ENCODE peak calls at places on chromosomes 12 and 14, in eight cellular contexts. Z is ovary, S is HepG2, M is body of pancreas, E is A549, Y is right lobe of liver, D is transverse colon, C is IMR-90. L is an unnamed sample.

GRCh38 chr12:123269395-123269892 is 2.2 kb downstream of the CDK2AP1 start:
- DNase-seq in E (no peak), M (peak; percentile 56), Y (peak; percentile 60), C (peak; percentile 61), D (peak; percentile 63), Z (peak; percentile 55), S (peak; percentile 30), L (peak; percentile 59)

GRCh38 chr14:101827286-101827685 is 65.8 kb downstream of the PPP2R5C start:
- DNase-seq in D (no peak), Z (no peak), Y (no peak), C (no peak), E (no peak), S (no peak), M (no peak), L (no peak)

GRCh38 chr12:47903927-47904646 is 707 bp downstream of the VDR start:
- DNase-seq in S (no peak), D (peak; percentile 73), E (peak; percentile 25), C (peak; percentile 82), Y (no peak), Z (peak; percentile 35), M (peak; percentile 33), L (peak; percentile 26)

GRCh38 chr12:131459666-131460365 is 251.1 kb upstream of the SFSWAP start:
- DNase-seq in M (no peak), C (no peak), D (no peak), E (no peak), Y (no peak), Z (no peak), S (no peak), L (no peak)

GRCh38 chr12:67270622-67271021 is 1.5 kb downstream of the CAND1 start:
- DNase-seq in C (no peak), M (no peak), Z (no peak), D (no peak), S (no peak), Y (no peak), E (no peak), L (no peak)

GRCh38 chr12:78636253-78636855 is 228.2 kb upstream of the SYT1 start:
- DNase-seq in S (no peak), E (no peak), Z (no peak), Y (no peak), M (no peak), D (no peak), C (no peak), L (no peak)

GRCh38 chr12:132438726-132439125 is 51.2 kb upstream of the FBRSL1 start:
- DNase-seq in Z (no peak), S (no peak), D (no peak), C (no peak), E (no peak), Y (no peak), M (no peak), L (no peak)

GRCh38 chr12:130680451-130680990 is 35.6 kb downstream of the RIMBP2 start:
- DNase-seq in S (no peak), E (no peak), C (no peak), D (no peak), Y (no peak), M (no peak), Z (no peak), L (no peak)

GRCh38 chr12:57726884-57727757 is 11.4 kb downstream of the AGAP2 start:
- DNase-seq in Z (peak; percentile 56), S (no peak), C (no peak), D (peak; percentile 33), E (no peak), Y (peak; percentile 55), M (peak; percentile 64), L (peak; percentile 79)

GRCh38 chr14:68164723-68165122 is 345.1 kb downstream of the RAD51B start:
- DNase-seq in S (peak; percentile 71), Y (no peak), C (no peak), Z (no peak), D (no peak), E (peak; percentile 93), M (no peak), L (no peak)

GRCh38 chr12:31215521-31216232 is 110.3 kb downstream of the SINHCAF start:
- DNase-seq in C (no peak), Y (no peak), S (no peak), D (no peak), M (peak; percentile 51), Z (no peak), E (no peak), L (peak; percentile 90)

GRCh38 chr14:74898694-74899093 is 17.0 kb downstream of the DLST start:
- DNase-seq in C (no peak), M (no peak), S (peak; percentile 82), E (no peak), D (no peak), Y (peak; percentile 89), Z (no peak), L (no peak)

GRCh38 chr14:74893614-74894091 is 11.9 kb downstream of the DLST start:
- DNase-seq in C (no peak), Y (no peak), S (no peak), E (no peak), D (no peak), M (no peak), Z (no peak), L (no peak)

GRCh38 chr14:74897642-74898041 is 15.9 kb downstream of the DLST start:
- DNase-seq in E (no peak), D (no peak), S (no peak), M (no peak), C (no peak), Z (no peak), Y (no peak), L (no peak)

GRCh38 chr14:74898083-74898482 is 16.4 kb downstream of the DLST start:
- DNase-seq in Y (no peak), C (no peak), S (peak; percentile 59), E (no peak), Z (no peak), M (no peak), D (no peak), L (no peak)

GRCh38 chr14:74896400-74896799 is 14.7 kb downstream of the DLST start:
- DNase-seq in Z (no peak), D (no peak), C (no peak), M (no peak), S (no peak), E (no peak), Y (no peak), L (no peak)
- H3K4me1 ChIP-seq in Z (no peaks in the 10 kb centered on the region), D (no peaks in the 10 kb centered on the region), C (no peaks in the 10 kb centered on the region), M (no peaks in the 10 kb centered on the region), S (peaks cover 46% of the 10 kb centered on the region), E (no peaks in the 10 kb centered on the region), Y (no peaks in the 10 kb centered on the region), L (no peaks in the 10 kb centered on the region)

GRCh38 chr12:4353785-4354208 is 25.7 kb downstream of the FGF23 start:
- DNase-seq in E (peak; percentile 19), C (no peak), S (no peak), M (no peak), D (no peak), Z (no peak), Y (no peak), L (no peak)

GRCh38 chr12:4355150-4355842 is 24.2 kb downstream of the FGF23 start:
- DNase-seq in C (no peak), Z (no peak), D (no peak), S (no peak), E (no peak), M (no peak), Y (no peak), L (no peak)

GRCh38 chr12:4355843-4356327 is 23.6 kb downstream of the FGF23 start:
- DNase-seq in Y (no peak), S (peak; percentile 28), M (peak; percentile 19), E (peak; percentile 76), C (peak; percentile 8), Z (no peak), D (peak; percentile 24), L (peak; percentile 5)
- TF ChIP-seq POLR2A in Y (no peak), S (no peak), M (no peak), E (no peak), C (no peak), Z (no peak), D (no peak), L (no peak)

GRCh38 chr12:28563286-28563685 is 373.0 kb downstream of the CCDC91 start:
- DNase-seq in D (no peak), M (no peak), Z (no peak), E (no peak), Y (no peak), S (no peak), C (no peak), L (no peak)

GRCh38 chr12:28563926-28564325 is 373.7 kb downstream of the CCDC91 start:
- DNase-seq in Z (no peak), S (no peak), Y (no peak), M (no peak), D (no peak), E (no peak), C (peak; percentile 91), L (no peak)

GRCh38 chr12:28569698-28570411 is 379.6 kb downstream of the CCDC91 start:
- DNase-seq in Y (no peak), M (no peak), C (peak; percentile 80), E (peak; percentile 61), D (no peak), S (no peak), Z (no peak), L (no peak)

GRCh38 chr12:28568709-28569108 is 378.5 kb downstream of the CCDC91 start:
- DNase-seq in Y (no peak), C (no peak), M (no peak), D (no peak), Z (no peak), E (no peak), S (no peak), L (no peak)

DNA sequence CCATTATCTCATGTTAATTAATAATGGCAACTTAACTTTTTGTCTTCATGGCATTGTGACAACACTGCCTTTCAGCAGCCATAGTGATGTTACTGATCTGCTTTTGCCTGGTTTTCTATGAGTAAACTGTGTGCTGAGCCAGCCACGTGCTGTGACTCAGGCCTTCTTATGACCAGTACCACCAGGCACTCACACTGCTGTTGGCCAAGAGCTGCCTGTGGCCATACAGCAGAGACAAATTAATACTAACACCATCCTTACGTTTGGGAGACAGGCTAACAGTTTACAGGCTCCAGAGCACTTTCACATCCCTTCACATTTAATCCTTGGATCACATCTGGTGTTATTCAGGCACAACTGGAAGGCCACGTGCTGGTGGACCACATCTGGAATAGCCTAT is 377.8 kb downstream of the CCDC91 start:
- DNase-seq in S (no peak), Y (no peak), C (peak; percentile 95), Z (no peak), E (peak; percentile 30), D (peak; percentile 14), M (no peak), L (no peak)
- H3K4me1 ChIP-seq in S (no peaks in the 10 kb centered on the region), Y (no peaks in the 10 kb centered on the region), C (peaks cover 25% of the 10 kb centered on the region), Z (no peaks in the 10 kb centered on the region), E (peaks cover 32% of the 10 kb centered on the region), D (no peaks in the 10 kb centered on the region), M (no peaks in the 10 kb centered on the region), L (no peaks in the 10 kb centered on the region)

DNA sequence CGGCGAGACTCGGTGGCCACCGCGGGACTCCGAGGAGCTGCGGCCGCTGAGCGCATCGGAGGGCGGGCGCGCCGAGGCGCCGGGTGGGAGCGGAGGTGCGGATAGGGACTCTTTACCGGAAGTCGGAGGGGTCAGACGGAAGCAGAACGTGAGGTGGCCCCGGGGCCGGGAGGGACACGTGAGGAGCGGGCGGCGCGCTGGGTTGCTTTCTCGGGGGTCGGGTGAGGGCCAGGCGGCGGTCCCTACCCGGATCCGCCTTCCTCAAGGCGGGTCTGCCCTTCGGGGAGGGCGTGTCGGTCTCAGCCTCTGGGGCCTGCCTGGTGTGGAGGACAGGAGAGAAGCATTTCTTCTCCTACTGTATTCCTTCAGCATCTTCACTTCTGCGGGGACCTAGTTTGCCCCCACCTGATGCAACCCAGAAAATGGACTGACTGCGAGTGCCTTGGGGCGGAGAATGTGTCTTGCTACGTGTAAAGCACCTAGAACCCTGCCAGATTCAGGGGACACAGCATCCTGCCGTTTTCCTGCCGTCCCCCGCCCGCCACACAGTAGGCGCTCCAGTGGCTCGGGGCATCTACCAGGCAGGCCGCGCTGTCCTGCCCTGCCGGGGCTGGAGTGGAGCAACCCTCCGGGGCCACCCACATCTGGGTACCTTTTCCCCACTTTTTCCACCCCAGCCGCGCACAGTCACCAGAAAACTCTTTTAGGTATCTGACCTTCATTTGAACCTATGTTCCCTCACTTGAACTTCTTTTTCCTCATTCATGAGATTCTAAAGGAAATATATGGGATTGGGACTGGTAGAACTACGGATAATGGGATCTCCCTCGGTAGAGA is 562 bp upstream of the ATXN2 start:
- DNase-seq in C (peak; percentile 95), Z (peak; percentile 91), D (peak; percentile 93), Y (peak; percentile 97), M (peak; percentile 84), S (peak; percentile 81), E (peak; percentile 98), L (peak; percentile 88)
- TF ChIP-seq POLR2A in C (peak; percentile 84), Z (peak; percentile 81), D (peak; percentile 84), Y (peak; percentile 77), M (peak; percentile 93), S (peak; percentile 83), E (peak; percentile 86), L (no peak)

L was measured in thyroid gland.